ENCODE peak calls at places on chromosomes 7 and 10, in six cellular contexts. A, M, D, X, C and E are unnamed samples.

GRCh38 chr7:11206131-11206921 is 232.7 kb downstream of the PHF14 start:
- DNase-seq in A (no peak), M (no peak), D (no peak), X (no peak), C (no peak), E (no peak)

GRCh38 chr10:91864744-91865143 is 44.5 kb downstream of the FGFBP3 start:
- DNase-seq in A (no peak), M (no peak), D (no peak), X (no peak), C (no peak), E (no peak)

GRCh38 chr10:52314007-52314821 is at the start of gene DKK1:
- DNase-seq in A (no peak), M (peak), D (peak), X (peak), C (peak), E (peak)

GRCh38 chr10:44703241-44704155 is 207.6 kb upstream of the TMEM72 start:
- DNase-seq in A (no peak), M (no peak), D (no peak), X (peak), C (peak), E (no peak)

GRCh38 chr10:6320320-6321010 is 117.7 kb downstream of the PFKFB3 start:
- DNase-seq in A (no peak), M (no peak), D (no peak), X (no peak), C (no peak), E (no peak)

GRCh38 chr10:81473755-81474154 is 401.2 kb upstream of the NRG3 start:
- DNase-seq in A (no peak), M (no peak), D (no peak), X (no peak), C (no peak), E (no peak)

GRCh38 chr7:74203157-74203556 is 6.6 kb upstream of the LAT2 start:
- DNase-seq in A (no peak), M (no peak), D (no peak), X (peak), C (peak), E (no peak)

GRCh38 chr10:22133640-22134624 is 83.9 kb downstream of the EBLN1 start:
- DNase-seq in A (no peak), M (no peak), D (no peak), X (no peak), C (no peak), E (no peak)

GRCh38 chr10:18437486-18437885 is 213.9 kb downstream of the NSUN6 start:
- DNase-seq in A (no peak), M (no peak), D (no peak), X (peak), C (no peak), E (no peak)

GRCh38 chr7:12706900-12707536 is 19.6 kb downstream of the ARL4A start:
- DNase-seq in A (no peak), M (no peak), D (no peak), X (peak), C (peak), E (no peak)

GRCh38 chr7:80890839-80891544 is 27.9 kb downstream of the SEMA3C start:
- DNase-seq in A (no peak), M (no peak), D (no peak), X (no peak), C (no peak), E (no peak)

GRCh38 chr7:597348-598178 is 77.9 kb upstream of the PDGFA start:
- DNase-seq in A (no peak), M (peak), D (no peak), X (no peak), C (no peak), E (no peak)

GRCh38 chr10:49594594-49594993 is 15.5 kb upstream of the SLC18A3 start:
- DNase-seq in A (no peak), M (no peak), D (no peak), X (peak), C (peak), E (no peak)